ENCODE peak calls at places on chromosomes 1 and 21, in five cellular contexts. S is PC-3, Y is IMR-90, F is SK-N-SH, L is transverse colon. W is an unnamed sample. For H3K4me1 and H3K9me3, the result is how much of the 10 kb centered on the place peaks cover.

GRCh38 chr1:10629091-10629815 is 154.5 kb downstream of the PEX14 start:
- DNase-seq in S (no peak), Y (no peak), F (peak), L (no peak), W (peak)

GRCh38 chr1:44025816-44026215 is 5.4 kb downstream of the SLC6A9 start:
- DNase-seq in S (peak), Y (no peak), F (no peak), L (peak), W (no peak)

GRCh38 chr1:202281316-202282016 is 60.3 kb downstream of the UBE2T start:
- DNase-seq in S (peak), Y (peak), F (no peak), L (no peak), W (peak)

GRCh38 chr1:199954701-199955100 is 72.8 kb upstream of the NR5A2 start:
- DNase-seq in S (peak), Y (no peak), F (peak), L (peak), W (no peak)

GRCh38 chr1:239268941-239269340 is 117.4 kb upstream of the CHRM3 start:
- DNase-seq in S (no peak), Y (no peak), F (no peak), L (no peak), W (no peak)

GRCh38 chr1:6450943-6451373 is 15.0 kb downstream of the TNFRSF25 start:
- DNase-seq in S (no peak), Y (no peak), F (no peak), L (peak), W (no peak)

GRCh38 chr1:47972864-47973437 is 24.2 kb downstream of the TRABD2B start:
- DNase-seq in S (no peak), Y (no peak), F (peak), L (no peak), W (no peak)

GRCh38 chr1:40989066-40989465 is 9.6 kb downstream of the CTPS1 start:
- DNase-seq in S (no peak), Y (no peak), F (no peak), L (no peak), W (no peak)

GRCh38 chr1:73701816-73702215 is 496.2 kb downstream of the LRRIQ3 start:
- DNase-seq in S (no peak), Y (no peak), F (no peak), L (no peak), W (no peak)

GRCh38 chr1:218711021-218711420 is 365.9 kb downstream of the TGFB2 start:
- DNase-seq in S (peak), Y (peak), F (no peak), L (no peak), W (no peak)

GRCh38 chr1:229843627-229844238 is 217.7 kb downstream of the URB2 start:
- DNase-seq in S (peak), Y (no peak), F (no peak), L (peak), W (no peak)

GRCh38 chr1:152024228-152024627 is 12.6 kb downstream of the S100A11 start:
- DNase-seq in S (peak), Y (no peak), F (no peak), L (no peak), W (peak)

GRCh38 chr21:33940164-33940563 is 24.6 kb upstream of the ATP5PO start:
- DNase-seq in S (no peak), Y (peak), F (no peak), L (no peak), W (no peak)

GRCh38 chr1:226946285-226946684 is 6.2 kb downstream of the COQ8A start:
- DNase-seq in S (no peak), Y (no peak), F (no peak), L (no peak), W (no peak)

GRCh38 chr1:235199441-235199840 is 38.4 kb upstream of the RBM34 start:
- DNase-seq in S (no peak), Y (peak), F (peak), L (no peak), W (no peak)

GRCh38 chr1:205298191-205298994 is 23.2 kb downstream of the NUAK2 start:
- DNase-seq in S (peak), Y (peak), F (no peak), L (no peak), W (peak)

GRCh38 chr1:89001510-89001909 is 9.1 kb upstream of the KYAT3 start:
- DNase-seq in S (peak), Y (peak), F (no peak), L (no peak), W (no peak)

GRCh38 chr1:87927391-87928073 is 598.9 kb downstream of the LMO4 start:
- DNase-seq in S (peak), Y (no peak), F (no peak), L (no peak), W (no peak)

GRCh38 chr1:85495556-85495955 is 30.6 kb upstream of the DDAH1 start:
- DNase-seq in S (peak), Y (peak), F (no peak), L (peak), W (peak)

GRCh38 chr1:91732291-91732953 is 153.5 kb downstream of the TGFBR3 start:
- DNase-seq in S (peak), Y (peak), F (no peak), L (no peak), W (no peak)
- H3K4me1 ChIP-seq in S (half or more), Y (under half), F (under half), L (under half), W (under half)

GRCh38 chr21:36291509-36291908 is 28.5 kb upstream of the MORC3 start:
- DNase-seq in S (no peak), Y (no peak), F (no peak), L (no peak), W (no peak)

DNA sequence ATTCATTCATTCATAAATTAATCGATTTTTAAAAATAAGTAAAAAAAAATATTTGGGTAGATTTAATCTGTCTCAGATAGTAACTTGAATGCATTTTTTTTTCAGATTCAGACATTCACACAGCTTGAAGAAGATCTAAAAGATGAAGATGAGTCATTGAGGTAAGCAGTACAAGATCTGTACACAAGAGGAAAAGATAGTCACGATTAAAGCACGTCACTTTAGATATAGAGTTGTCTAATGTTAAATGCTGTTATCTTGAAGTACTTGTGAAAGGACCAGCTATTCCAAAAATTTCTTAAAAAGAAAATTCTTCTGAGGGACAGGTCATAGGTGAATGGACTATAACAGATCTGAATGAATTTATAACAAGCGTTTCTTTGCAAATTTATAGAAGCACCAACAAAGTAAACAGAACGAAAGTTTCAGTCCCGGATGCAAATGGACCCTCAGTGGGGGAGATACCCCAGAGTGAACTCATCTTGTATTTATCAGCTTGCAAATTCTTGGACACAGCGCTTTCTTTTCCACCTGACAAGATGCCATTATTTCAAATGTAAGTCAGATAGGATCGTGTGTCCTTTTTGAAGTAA is 31.2 kb upstream of the MORC3 start:
- DNase-seq in S (no peak), Y (peak), F (no peak), L (no peak), W (no peak)
- H3K27ac ChIP-seq in S (no peak), Y (peak), F (no peak), L (peak), W (no peak)

GRCh38 chr1:106290805-106291537 is 765.5 kb upstream of the PRMT6 start:
- DNase-seq in S (no peak), Y (no peak), F (peak), L (no peak), W (no peak)
- H3K9me3 ChIP-seq in S (under half), Y (under half), F (under half), L (under half), W (under half)

DNA sequence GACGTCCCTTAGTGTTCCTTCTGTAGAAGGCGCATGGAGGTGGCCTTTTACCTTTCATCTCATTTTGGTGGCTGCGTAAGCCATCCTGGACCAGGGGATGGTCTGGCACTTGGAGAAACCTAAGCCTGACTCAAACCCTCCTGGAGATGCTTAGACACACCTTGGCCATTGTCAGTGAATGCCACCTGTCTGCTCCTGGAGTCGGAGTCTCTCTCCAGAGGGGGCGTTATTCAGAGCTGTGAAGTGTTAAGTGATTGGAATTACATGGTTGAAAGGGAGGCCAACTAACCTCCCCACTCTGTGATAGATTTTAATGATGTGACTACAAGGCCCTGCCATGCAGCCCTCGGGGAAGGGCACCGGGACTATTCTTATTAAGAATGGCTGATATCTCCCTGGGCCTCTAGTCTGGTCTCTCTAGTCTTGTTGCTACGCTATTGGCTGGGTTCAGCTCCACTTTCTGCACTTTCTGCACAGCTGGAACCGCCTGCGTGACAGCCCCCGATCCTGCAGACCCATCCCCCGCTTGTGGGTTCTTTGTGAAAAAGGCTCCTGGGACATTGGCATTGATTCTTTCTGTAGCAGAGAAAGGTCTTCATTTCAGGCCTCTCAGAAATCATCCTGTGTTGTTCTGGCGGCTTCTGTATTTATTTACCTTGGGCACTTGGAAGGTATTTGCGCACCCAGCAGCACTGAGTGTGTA is 4.2 kb downstream of the RASSF5 start:
- DNase-seq in S (no peak), Y (no peak), F (no peak), L (no peak), W (no peak)
- H3K4me1 ChIP-seq in S (under half), Y (under half), F (under half), L (under half), W (half or more)

W was measured in RWPE2.